ENCODE peak calls at places on chromosomes 3 and 15, in ten cellular contexts. B is H9; J is fibroblast of lung; P is neural progenitor cell; W is breast epithelium; H is K562; A is AG04450; V is CD4-positive, alpha-beta T cell; T is hepatocyte; O is endodermal cell. S is an unnamed sample.

GRCh38 chr3:53191836-53192480 is 30.9 kb downstream of the PRKCD start:
- DNase-seq in V (no peak), B (no peak), P (no peak), J (no peak), O (no peak), T (no peak), W (no peak), H (no peak), A (no peak), S (no peak)

GRCh38 chr3:9009976-9010545 is 46.8 kb upstream of the RAD18 start:
- DNase-seq in H (no peak), A (no peak), B (no peak), O (no peak), W (no peak), V (no peak), T (no peak), P (no peak), J (no peak), S (no peak)

GRCh38 chr3:171838218-171838720 is 4.9 kb upstream of the TMEM212 start:
- DNase-seq in T (no peak), W (peak), O (peak), V (no peak), H (no peak), J (peak), A (no peak), P (peak), B (no peak), S (no peak)

GRCh38 chr15:77784361-77785292 is 151.9 kb upstream of the LINGO1 start:
- DNase-seq in B (peak), T (peak), H (peak), P (peak), J (peak), O (peak), A (no peak), V (no peak), W (no peak), S (peak)

GRCh38 chr3:141115752-141116541 is 64.8 kb downstream of the SPSB4 start:
- DNase-seq in W (no peak), T (peak), B (peak), O (no peak), A (no peak), H (no peak), P (peak), V (no peak), J (peak), S (no peak)

GRCh38 chr3:52422669-52423068 is 22.2 kb downstream of the SEMA3G start:
- DNase-seq in P (no peak), H (no peak), J (no peak), W (no peak), O (no peak), B (no peak), A (no peak), T (no peak), V (no peak), S (no peak)

GRCh38 chr15:59501531-59502113 is 63.6 kb downstream of the FAM81A start:
- DNase-seq in P (peak), V (no peak), J (peak), O (peak), H (peak), B (peak), T (peak), A (no peak), W (no peak), S (peak)

GRCh38 chr3:179544981-179545645 is 17.6 kb upstream of the ACTL6A start:
- DNase-seq in J (peak), W (no peak), O (peak), H (no peak), B (no peak), V (no peak), T (no peak), A (peak), P (no peak), S (no peak)

GRCh38 chr3:134250717-134251220 is at the start of gene RYK:
- DNase-seq in V (peak), P (peak), O (peak), A (peak), B (peak), T (peak), J (peak), W (peak), H (peak), S (peak)

GRCh38 chr3:31105438-31106077 is 211.1 kb upstream of the GADL1 start:
- DNase-seq in B (no peak), H (no peak), O (no peak), P (no peak), T (no peak), J (peak), V (no peak), W (no peak), A (peak), S (peak)

GRCh38 chr3:43328653-43329052 is 42.3 kb downstream of the SNRK start:
- DNase-seq in T (no peak), V (no peak), P (no peak), A (no peak), O (no peak), J (no peak), H (no peak), B (no peak), W (no peak), S (peak)

GRCh38 chr3:156615592-156616173 is 58.7 kb upstream of the TIPARP start:
- DNase-seq in T (no peak), O (no peak), P (no peak), V (no peak), J (peak), A (no peak), W (peak), H (no peak), B (no peak), S (no peak)

GRCh38 chr15:97482521-97482920 is 478.0 kb upstream of the ARRDC4 start:
- DNase-seq in B (peak), V (no peak), P (peak), T (no peak), A (no peak), O (peak), H (no peak), W (no peak), J (no peak), S (no peak)

GRCh38 chr15:57527382-57528091 is 64.2 kb upstream of the MYZAP start:
- DNase-seq in B (peak), W (no peak), H (peak), J (peak), T (peak), P (peak), A (peak), O (peak), V (no peak), S (peak)

GRCh38 chr3:150844484-150844883 is 60.8 kb downstream of the MINDY4B start:
- DNase-seq in H (no peak), P (no peak), A (no peak), J (no peak), V (no peak), W (no peak), B (no peak), O (no peak), T (no peak), S (no peak)

GRCh38 chr15:61915640-61916039 is 144.6 kb downstream of the VPS13C start:
- DNase-seq in P (no peak), B (no peak), J (no peak), H (no peak), O (no peak), A (no peak), W (no peak), T (no peak), V (no peak), S (no peak)

GRCh38 chr3:52454235-52454937 is 545 bp upstream of the TNNC1 start:
- DNase-seq in P (no peak), V (no peak), B (peak), O (peak), H (no peak), J (no peak), T (no peak), W (peak), A (no peak), S (no peak)

GRCh38 chr15:87619161-87619960 is 637.2 kb downstream of the NTRK3 start:
- DNase-seq in V (no peak), P (no peak), O (peak), W (no peak), T (peak), H (peak), J (peak), B (no peak), A (peak), S (no peak)

GRCh38 chr3:161132391-161132790 is 27.2 kb upstream of the B3GALNT1 start:
- DNase-seq in P (no peak), B (no peak), V (no peak), O (no peak), W (no peak), T (no peak), H (no peak), J (no peak), A (no peak), S (no peak)

GRCh38 chr15:62068071-62068786 is 1.5 kb downstream of the C2CD4A start:
- DNase-seq in P (peak), H (peak), V (no peak), O (peak), T (peak), W (no peak), B (peak), A (no peak), J (peak), S (no peak)

GRCh38 chr3:178086419-178086818 is 449.8 kb upstream of the KCNMB2 start:
- DNase-seq in P (no peak), A (no peak), V (no peak), O (no peak), B (no peak), W (no peak), H (no peak), J (no peak), T (no peak), S (no peak)

GRCh38 chr3:48406443-48407431 is 23.1 kb downstream of the PLXNB1 start:
- DNase-seq in W (peak), B (no peak), T (no peak), A (no peak), J (no peak), V (no peak), P (no peak), H (no peak), O (no peak), S (no peak)

GRCh38 chr15:29968099-29968892 is 114.5 kb upstream of the GOLGA8J start:
- DNase-seq in W (no peak), B (peak), T (peak), H (no peak), O (peak), A (no peak), V (no peak), J (no peak), P (peak), S (peak)

GRCh38 chr3:10263549-10264363 is 15.5 kb downstream of the TATDN2 start:
- DNase-seq in P (peak), A (no peak), O (peak), J (peak), B (peak), V (peak), T (peak), W (no peak), H (peak), S (peak)

GRCh38 chr3:183502782-183503181 is 52.7 kb downstream of the KLHL6 start:
- DNase-seq in P (no peak), H (no peak), A (no peak), V (no peak), J (peak), B (no peak), T (no peak), W (no peak), O (peak), S (no peak)

GRCh38 chr15:92655178-92655995 is at the start of gene FAM174B:
- DNase-seq in O (peak), J (peak), P (peak), H (no peak), T (peak), W (no peak), B (peak), A (no peak), V (no peak), S (no peak)

GRCh38 chr3:121758727-121759450 is 9.3 kb upstream of the GOLGB1 start:
- DNase-seq in A (no peak), H (no peak), W (no peak), O (no peak), T (no peak), J (no peak), P (no peak), B (no peak), V (no peak), S (no peak)

GRCh38 chr3:38019658-38020341 is 9.6 kb downstream of the PLCD1 start:
- DNase-seq in B (no peak), A (no peak), W (no peak), J (no peak), T (no peak), H (peak), P (no peak), V (no peak), O (peak), S (no peak)

GRCh38 chr3:62065985-62066693 is 307.2 kb downstream of the FEZF2 start:
- DNase-seq in P (no peak), O (no peak), V (no peak), W (no peak), B (no peak), J (peak), A (no peak), T (peak), H (no peak), S (no peak)

GRCh38 chr3:62073038-62073437 is 300.3 kb downstream of the FEZF2 start:
- DNase-seq in P (no peak), H (no peak), O (no peak), V (no peak), B (no peak), A (no peak), W (no peak), J (no peak), T (no peak), S (no peak)

GRCh38 chr3:62068337-62068736 is 305.0 kb downstream of the FEZF2 start:
- DNase-seq in P (no peak), B (no peak), O (no peak), H (no peak), V (no peak), J (no peak), W (no peak), A (no peak), T (no peak), S (no peak)

DNA sequence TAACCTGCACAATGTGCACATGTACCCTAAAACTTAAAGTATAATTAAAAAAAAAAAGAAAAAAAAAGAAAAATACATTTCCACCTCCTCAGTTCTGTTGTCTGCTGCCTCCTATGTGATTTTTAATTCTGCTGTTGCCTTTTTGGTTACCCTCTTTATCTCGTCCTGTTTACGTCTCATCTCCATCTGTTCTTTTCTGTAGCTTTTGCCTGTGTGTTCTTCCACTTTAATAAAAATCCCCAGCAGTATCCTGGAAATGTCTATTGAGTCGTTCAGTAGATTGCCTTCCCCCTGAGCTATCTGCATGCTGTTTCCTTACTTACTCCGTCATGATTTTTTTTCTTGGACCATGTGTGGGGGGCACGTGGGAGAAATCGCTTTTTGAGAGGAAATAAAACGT is 302.5 kb downstream of the FEZF2 start:
- DNase-seq in B (no peak), W (no peak), V (no peak), T (no peak), O (no peak), J (no peak), P (no peak), H (no peak), A (no peak), S (no peak)
- H3K27ac ChIP-seq in B (no peak), W (no peak), V (no peak), T (no peak), O (no peak), J (no peak), P (no peak), H (no peak), A (no peak), S (no peak)

DNA sequence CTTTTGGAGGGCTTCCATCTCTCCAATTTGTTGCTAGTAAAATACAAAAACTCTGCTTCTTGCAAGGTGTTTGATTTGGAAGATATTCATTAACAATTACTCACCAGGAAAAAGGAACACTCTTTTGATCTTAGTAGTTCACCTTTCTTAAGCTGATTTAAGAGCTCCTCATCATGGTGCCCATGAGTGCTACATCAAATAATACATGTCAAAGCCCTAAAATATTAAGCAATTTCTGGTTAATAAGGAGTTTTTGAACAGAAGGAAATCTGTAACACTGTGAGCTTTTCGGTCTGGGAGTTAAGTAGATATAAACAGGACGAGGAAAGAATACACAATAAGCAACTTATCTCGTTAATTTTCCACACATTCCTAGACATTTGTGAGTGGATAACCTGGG is 83.9 kb upstream of the DCBLD2 start:
- DNase-seq in T (no peak), H (no peak), J (peak), B (no peak), P (no peak), W (no peak), A (no peak), O (no peak), V (no peak), S (no peak)
- TF ChIP-seq CTCF in T (no peak), H (peak), J (no peak), B (no peak), P (no peak), W (no peak), A (no peak), O (no peak), V (no peak), S (no peak)

GRCh38 chr3:184679056-184679502 is 32.8 kb downstream of the MAGEF1 start:
- DNase-seq in T (peak), J (peak), H (no peak), A (no peak), P (peak), W (no peak), B (peak), V (no peak), O (peak), S (no peak)

GRCh38 chr3:184676927-184677326 is 34.9 kb downstream of the MAGEF1 start:
- DNase-seq in T (no peak), O (peak), J (no peak), H (no peak), B (no peak), V (no peak), A (no peak), W (no peak), P (no peak), S (no peak)

GRCh38 chr3:184680411-184680990 is 31.4 kb downstream of the MAGEF1 start:
- DNase-seq in O (no peak), W (no peak), V (no peak), A (no peak), B (no peak), P (no peak), H (no peak), J (no peak), T (no peak), S (no peak)

GRCh38 chr3:184677344-184678316 is 34.2 kb downstream of the MAGEF1 start:
- DNase-seq in T (no peak), O (peak), W (no peak), V (no peak), B (no peak), J (no peak), P (no peak), A (no peak), H (no peak), S (no peak)

GRCh38 chr3:184678317-184679055 is 33.4 kb downstream of the MAGEF1 start:
- DNase-seq in V (no peak), J (peak), H (no peak), A (no peak), O (peak), B (no peak), T (no peak), P (no peak), W (no peak), S (no peak)
- H3K27ac ChIP-seq in V (no peak), J (no peak), H (no peak), A (no peak), O (peak), B (no peak), T (peak), P (no peak), W (peak), S (no peak)

DNA sequence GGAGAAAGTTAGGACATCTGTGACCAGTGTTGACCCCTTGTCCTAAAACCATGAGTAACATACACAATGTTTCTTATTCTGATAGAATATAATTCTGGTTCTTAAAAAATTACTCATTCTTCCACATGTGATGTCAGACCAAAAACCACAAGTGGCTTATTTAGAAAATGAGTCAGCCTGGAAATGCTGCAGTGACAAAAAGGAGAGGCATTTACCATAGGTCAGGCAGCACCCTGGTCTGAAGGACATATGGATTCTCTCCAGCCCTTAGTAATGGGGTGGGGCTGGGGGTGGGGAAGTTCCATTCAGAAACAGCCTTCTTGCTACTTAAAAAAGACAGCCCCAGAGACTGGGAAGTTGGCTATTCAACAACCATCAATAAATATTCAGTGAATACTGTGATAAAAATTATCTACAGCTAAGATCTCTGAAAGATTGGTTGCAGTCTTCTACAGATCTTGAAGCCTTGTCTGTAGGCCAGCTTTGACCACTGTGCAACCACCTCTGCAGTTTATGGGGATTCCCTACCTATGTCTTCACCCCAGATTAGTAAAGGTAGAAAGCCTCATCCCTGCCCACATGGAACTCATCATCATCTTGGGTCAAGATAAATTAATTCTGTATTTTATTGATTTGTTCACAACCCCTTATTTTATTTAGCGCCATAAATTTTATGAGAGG is 34.9 kb upstream of the TIMP4 start:
- DNase-seq in J (peak), A (peak), H (no peak), V (no peak), O (no peak), P (no peak), W (no peak), T (peak), B (no peak), S (peak)
- TF ChIP-seq CTCF in J (no peak), A (no peak), H (peak), V (no peak), O (no peak), P (no peak), W (no peak), T (no peak), B (no peak), S (no peak)

GRCh38 chr3:47108546-47108945 is 55.4 kb downstream of the SETD2 start:
- DNase-seq in W (no peak), T (no peak), V (no peak), J (no peak), P (peak), A (peak), B (peak), H (no peak), O (peak), S (no peak)
- H3K27ac ChIP-seq in W (no peak), T (no peak), V (no peak), J (no peak), P (peak), A (no peak), B (no peak), H (no peak), O (peak), S (no peak)

GRCh38 chr3:65422154-65422553 is 616.6 kb downstream of the MAGI1 start:
- DNase-seq in A (no peak), O (no peak), P (no peak), W (no peak), B (no peak), J (no peak), V (no peak), H (no peak), T (no peak), S (no peak)

GRCh38 chr3:65425880-65426279 is 612.8 kb downstream of the MAGI1 start:
- DNase-seq in J (peak), B (no peak), V (no peak), P (peak), A (no peak), T (peak), O (no peak), H (no peak), W (no peak), S (peak)
- TF ChIP-seq CTCF in J (peak), B (peak), V (no peak), P (peak), A (peak), T (peak), O (peak), H (no peak), W (no peak), S (no peak)

GRCh38 chr3:40073310-40074007 is 236.0 kb upstream of the EIF1B start:
- DNase-seq in T (peak), H (no peak), O (peak), A (no peak), P (no peak), B (peak), V (no peak), J (no peak), W (no peak), S (no peak)

GRCh38 chr3:40079203-40079844 is 230.2 kb upstream of the EIF1B start:
- DNase-seq in P (no peak), H (no peak), A (no peak), B (no peak), O (no peak), T (peak), W (no peak), V (no peak), J (no peak), S (no peak)

GRCh38 chr3:40079845-40080240 is 229.7 kb upstream of the EIF1B start:
- DNase-seq in P (no peak), V (no peak), T (no peak), B (no peak), A (no peak), H (no peak), O (no peak), J (no peak), W (no peak), S (no peak)

GRCh38 chr3:40083066-40083465 is 226.4 kb upstream of the EIF1B start:
- DNase-seq in H (no peak), B (no peak), A (no peak), V (no peak), W (no peak), P (no peak), J (no peak), T (no peak), O (no peak), S (no peak)

GRCh38 chr3:40078590-40078989 is 230.9 kb upstream of the EIF1B start:
- DNase-seq in J (no peak), W (no peak), O (no peak), B (no peak), V (no peak), H (no peak), T (no peak), P (no peak), A (no peak), S (no peak)
- H3K27ac ChIP-seq in J (no peak), W (no peak), O (no peak), B (no peak), V (no peak), H (no peak), T (no peak), P (no peak), A (no peak), S (no peak)